ENCODE peak calls at places on chromosomes 7 and 10, in four cellular contexts. A is CD8-positive, alpha-beta memory T cell; C is SJSA1; H is endodermal cell. X is an unnamed sample.

GRCh38 chr10:125152646-125153368 is 7.6 kb downstream of the CTBP2 start:
- DNase-seq in A (no peak), C (no peak), H (peak), X (no peak)

GRCh38 chr10:132591166-132591971 is 53.8 kb downstream of the INPP5A start:
- DNase-seq in A (no peak), C (peak), H (peak), X (no peak)

GRCh38 chr10:84185526-84186175 is 8.7 kb upstream of the CDHR1 start:
- DNase-seq in A (no peak), C (no peak), H (no peak), X (no peak)

GRCh38 chr7:32670105-32670504 is 174.8 kb downstream of the AVL9 start:
- DNase-seq in A (no peak), C (peak), H (peak), X (no peak)

GRCh38 chr7:51350195-51350896 is 33.7 kb upstream of the COBL start:
- DNase-seq in A (no peak), C (no peak), H (peak), X (no peak)

GRCh38 chr7:69633122-69633892 is 35.0 kb downstream of the AUTS2 start:
- DNase-seq in A (no peak), C (no peak), H (no peak), X (no peak)

GRCh38 chr7:28921822-28922221 is 36.3 kb downstream of the TRIL start:
- DNase-seq in A (peak), C (no peak), H (peak), X (peak)

GRCh38 chr7:54260868-54261475 is 281.2 kb upstream of the VSTM2A start:
- DNase-seq in A (no peak), C (no peak), H (no peak), X (no peak)

GRCh38 chr10:122461729-122462532 is 578 bp downstream of the HTRA1 start:
- DNase-seq in A (no peak), C (no peak), H (peak), X (no peak)

GRCh38 chr10:133401981-133402725 is 8.2 kb downstream of the MTG1 start:
- DNase-seq in A (no peak), C (peak), H (no peak), X (no peak)

GRCh38 chr10:52440612-52441285 is 126.7 kb downstream of the DKK1 start:
- DNase-seq in A (no peak), C (no peak), H (peak), X (no peak)

GRCh38 chr10:89879121-89879520 is 177.7 kb downstream of the KIF20B start:
- DNase-seq in A (no peak), C (no peak), H (no peak), X (no peak)

GRCh38 chr10:86598151-86598550 is 56.2 kb upstream of the OPN4 start:
- DNase-seq in A (no peak), C (no peak), H (no peak), X (no peak)

GRCh38 chr7:151032936-151033863 is 5.0 kb downstream of the ABCB8 start:
- DNase-seq in A (no peak), C (no peak), H (peak), X (no peak)

GRCh38 chr10:114821293-114821914 is at the start of gene FHIP2A:
- DNase-seq in A (peak), C (peak), H (peak), X (peak)

GRCh38 chr10:118950190-118950658 is 79.3 kb upstream of the NANOS1 start:
- DNase-seq in A (no peak), C (no peak), H (no peak), X (no peak)

GRCh38 chr7:22549667-22550513 is 49.9 kb upstream of the STEAP1B start:
- DNase-seq in A (no peak), C (no peak), H (peak), X (no peak)

GRCh38 chr10:116101616-116102015 is 171.4 kb downstream of the GFRA1 start:
- DNase-seq in A (no peak), C (no peak), H (no peak), X (no peak)

GRCh38 chr7:128379900-128380806 is 18.7 kb upstream of the PRRT4 start:
- DNase-seq in A (no peak), C (no peak), H (no peak), X (no peak)

GRCh38 chr10:94803307-94803706 is 40.8 kb downstream of the CYP2C19 start:
- DNase-seq in A (no peak), C (no peak), H (peak), X (no peak)

GRCh38 chr7:41731486-41732278 is 28.8 kb upstream of the INHBA start:
- DNase-seq in A (no peak), C (no peak), H (no peak), X (no peak)

GRCh38 chr7:55309040-55309991 is 55.8 kb upstream of the LANCL2 start:
- DNase-seq in A (peak), C (no peak), H (no peak), X (peak)

GRCh38 chr10:81875680-81876252 is 772 bp downstream of the NRG3 start:
- DNase-seq in A (no peak), C (no peak), H (peak), X (no peak)

GRCh38 chr10:43102063-43102828 is 25.4 kb downstream of the RET start:
- DNase-seq in A (no peak), C (no peak), H (no peak), X (no peak)

GRCh38 chr7:118148930-118149329 is 35.0 kb upstream of the LSM8 start:
- DNase-seq in A (no peak), C (no peak), H (no peak), X (no peak)

GRCh38 chr7:4633012-4633411 is 49.1 kb upstream of the FOXK1 start:
- DNase-seq in A (no peak), C (peak), H (no peak), X (no peak)

GRCh38 chr10:70853031-70853430 is 35.3 kb downstream of the PCBD1 start:
- DNase-seq in A (no peak), C (no peak), H (no peak), X (no peak)

GRCh38 chr7:143419880-143420279 is 11.2 kb upstream of the EPHA1 start:
- DNase-seq in A (no peak), C (no peak), H (no peak), X (no peak)

GRCh38 chr7:157436076-157436475 is 99.3 kb downstream of the DNAJB6 start:
- DNase-seq in A (no peak), C (no peak), H (peak), X (no peak)

GRCh38 chr10:63713191-63714144 is 192.3 kb downstream of the REEP3 start:
- DNase-seq in A (no peak), C (no peak), H (peak), X (no peak)

GRCh38 chr7:151861881-151862280 is 15.0 kb downstream of the PRKAG2 start:
- DNase-seq in A (no peak), C (no peak), H (no peak), X (no peak)

DNA sequence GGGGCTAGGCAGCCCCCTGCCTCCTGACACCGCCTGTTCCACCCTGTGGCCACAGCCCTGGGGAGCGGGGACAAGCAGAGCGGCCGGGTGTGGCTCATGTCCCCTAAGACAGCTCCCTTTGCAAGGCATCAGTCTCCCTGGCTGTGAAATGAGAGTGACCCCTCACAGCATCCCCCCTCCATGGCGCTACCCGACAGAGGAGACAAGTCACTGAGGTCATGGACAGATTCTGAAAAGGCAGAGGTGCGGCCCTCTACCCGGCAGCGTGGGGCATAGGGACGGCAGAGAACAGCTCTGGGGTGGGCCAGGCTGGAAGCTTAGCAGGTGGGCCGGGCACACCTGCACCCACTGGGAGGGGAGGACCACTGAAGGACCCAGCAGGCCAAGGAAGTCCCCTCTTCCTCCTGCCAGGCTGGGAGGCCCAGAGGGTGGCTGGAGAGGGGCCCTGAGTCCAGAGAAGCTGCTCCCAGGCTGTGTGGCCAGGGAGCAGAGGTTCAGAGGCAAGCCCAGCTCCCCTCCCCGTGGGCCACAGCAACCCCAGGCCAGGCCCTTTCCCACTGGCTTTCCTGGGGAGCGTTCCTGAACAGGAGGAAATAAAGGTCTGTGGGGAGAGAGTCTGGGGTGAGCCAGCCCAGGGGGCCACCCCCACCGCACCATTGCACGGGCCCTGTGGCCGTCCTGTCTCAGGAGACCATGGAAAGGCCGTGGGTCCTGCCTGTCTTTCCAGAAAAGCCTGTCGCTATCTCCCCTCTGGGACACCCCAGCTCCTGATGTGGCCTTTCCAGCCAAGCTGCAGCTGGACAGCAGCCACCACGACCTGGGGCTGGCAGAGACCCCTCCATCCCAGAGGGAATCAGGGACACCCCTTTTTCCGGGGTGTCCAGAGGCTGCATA is 1.7 kb downstream of the ADAP1 start:
- DNase-seq in A (no peak), C (no peak), H (peak), X (no peak)
- H3K4me3 ChIP-seq in A (no peak), C (no peak), H (no peak), X (no peak)

DNA sequence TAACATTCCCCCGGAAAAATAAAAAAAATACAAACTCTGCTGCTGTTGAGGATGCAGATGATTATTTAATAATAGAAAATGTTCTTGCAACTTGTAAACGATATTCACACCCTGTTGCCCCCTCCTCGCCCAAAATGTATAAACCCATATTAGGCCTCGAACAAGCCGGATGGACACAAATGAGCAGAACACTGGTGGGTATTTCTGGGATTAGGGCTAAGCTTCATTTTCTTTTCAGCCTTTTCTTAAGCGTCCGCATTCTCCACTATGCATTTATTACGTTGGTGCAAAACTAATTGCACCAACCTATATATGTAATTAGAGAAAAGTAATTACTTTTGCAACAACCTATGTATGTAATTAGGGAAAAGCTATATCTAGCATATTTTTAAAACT is 347 bp upstream of the GNG11 start:
- DNase-seq in A (no peak), C (no peak), H (no peak), X (no peak)
- H3K4me3 ChIP-seq in A (no peak), C (peak), H (peak), X (no peak)

DNA sequence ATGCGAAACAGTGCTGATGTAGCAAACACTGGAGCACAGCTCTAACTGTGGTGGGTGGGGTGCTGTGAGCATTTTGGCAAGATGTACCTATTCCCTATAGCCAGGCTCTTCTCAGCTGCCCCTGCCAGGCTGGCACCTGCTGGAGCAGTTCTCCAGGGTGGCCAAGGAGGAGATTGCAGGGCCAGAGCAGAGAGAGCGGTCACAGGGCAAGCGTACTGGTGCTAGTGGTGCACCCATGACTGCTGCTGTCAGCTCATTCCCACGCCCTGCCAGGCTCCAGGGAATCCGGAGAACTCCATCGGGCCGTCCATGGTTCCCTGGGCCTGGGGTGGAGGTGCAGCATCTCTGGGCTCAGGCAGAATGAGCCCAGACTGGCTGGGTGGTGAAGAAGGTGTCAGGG is 2.1 kb downstream of the COL13A1 start:
- DNase-seq in A (no peak), C (no peak), H (no peak), X (no peak)
- H3K4me3 ChIP-seq in A (no peak), C (peak), H (no peak), X (no peak)

GRCh38 chr7:88001744-88002530 is 67.9 kb downstream of the ADAM22 start:
- DNase-seq in A (no peak), C (no peak), H (no peak), X (no peak)

GRCh38 chr7:87999261-87999660 is 65.2 kb downstream of the ADAM22 start:
- DNase-seq in A (no peak), C (no peak), H (no peak), X (no peak)

GRCh38 chr7:88005191-88005590 is 71.1 kb downstream of the ADAM22 start:
- DNase-seq in A (no peak), C (no peak), H (no peak), X (no peak)

GRCh38 chr7:88002617-88003016 is 68.6 kb downstream of the ADAM22 start:
- DNase-seq in A (no peak), C (no peak), H (no peak), X (no peak)
- H3K4me3 ChIP-seq in A (no peak), C (no peak), H (no peak), X (no peak)

GRCh38 chr7:100427762-100428198 is 723 bp downstream of the ZCWPW1 start:
- DNase-seq in A (no peak), C (no peak), H (no peak), X (no peak)
- H3K4me3 ChIP-seq in A (peak), C (peak), H (peak), X (no peak)

GRCh38 chr7:114414151-114415053 is at the start of gene FOXP2:
- DNase-seq in A (no peak), C (no peak), H (peak), X (peak)
- H3K4me3 ChIP-seq in A (no peak), C (no peak), H (peak), X (no peak)

GRCh38 chr10:27611209-27611608 is 107.1 kb downstream of the RAB18 start:
- DNase-seq in A (no peak), C (no peak), H (no peak), X (no peak)

GRCh38 chr10:27614776-27615175 is 110.7 kb downstream of the RAB18 start:
- DNase-seq in A (no peak), C (no peak), H (no peak), X (no peak)

GRCh38 chr10:27607591-27607990 is 103.5 kb downstream of the RAB18 start:
- DNase-seq in A (no peak), C (no peak), H (no peak), X (no peak)

GRCh38 chr10:27611861-27612450 is 107.9 kb downstream of the RAB18 start:
- DNase-seq in A (no peak), C (no peak), H (no peak), X (no peak)

GRCh38 chr10:27612615-27613014 is 108.5 kb downstream of the RAB18 start:
- DNase-seq in A (no peak), C (no peak), H (no peak), X (no peak)
- H3K4me3 ChIP-seq in A (no peak), C (no peak), H (no peak), X (no peak)

DNA sequence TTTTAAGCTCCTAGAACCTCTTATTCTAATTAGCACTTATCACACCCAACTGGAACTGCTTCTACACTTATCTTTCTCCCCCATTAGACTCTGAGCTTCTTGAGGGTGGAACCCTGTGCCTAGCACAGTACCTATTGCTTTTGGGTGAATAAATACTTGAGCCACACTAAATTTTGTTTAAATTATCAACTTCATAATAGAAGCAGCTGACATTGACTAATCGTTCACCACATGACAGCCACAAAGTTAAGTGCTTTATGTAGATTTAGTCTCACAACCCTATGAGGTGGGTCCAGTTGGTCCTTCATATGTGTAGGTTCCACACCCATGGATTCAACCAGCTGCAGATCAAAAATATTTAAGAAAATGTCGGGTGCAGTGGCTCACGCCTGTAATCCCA is 36.1 kb upstream of the DNAJB12 start:
- DNase-seq in A (no peak), C (no peak), H (no peak), X (no peak)
- H3K4me3 ChIP-seq in A (no peak), C (no peak), H (no peak), X (no peak)